ENCODE peak calls at places on chromosomes 5 and 9, in five cellular contexts. B is ovary, Z is psoas muscle, E is tibial nerve, J is SK-N-SH. W is an unnamed sample. For H3K27me3 and H3K4me1, the result is how much of the 10 kb centered on the place peaks cover.

GRCh38 chr9:34334916-34335315 is 5.5 kb downstream of the NUDT2 start:
- DNase-seq in B (no peak), Z (no peak), E (no peak), J (no peak), W (no peak)

GRCh38 chr9:88586452-88586851 is 51.5 kb downstream of the NXNL2 start:
- DNase-seq in B (no peak), Z (no peak), E (no peak), J (no peak), W (no peak)

GRCh38 chr5:120159155-120159554 is 304.9 kb upstream of the PRR16 start:
- DNase-seq in B (no peak), Z (no peak), E (no peak), J (no peak), W (no peak)

GRCh38 chr9:125889122-125889523 is 141.9 kb downstream of the PBX3 start:
- DNase-seq in B (peak), Z (peak), E (no peak), J (peak), W (no peak)

GRCh38 chr9:1125741-1126140 is 75.6 kb downstream of the DMRT2 start:
- DNase-seq in B (no peak), Z (no peak), E (no peak), J (no peak), W (no peak)

GRCh38 chr5:174335682-174336364 is 290.3 kb downstream of the NSG2 start:
- DNase-seq in B (no peak), Z (no peak), E (no peak), J (no peak), W (peak)

GRCh38 chr9:128771094-128771721 is 519 bp downstream of the ZER1 start:
- DNase-seq in B (no peak), Z (no peak), E (no peak), J (no peak), W (peak)

GRCh38 chr5:115349001-115349817 is 52.8 kb upstream of the CCDC112 start:
- DNase-seq in B (no peak), Z (no peak), E (peak), J (no peak), W (peak)

GRCh38 chr9:18785604-18786003 is 247.4 kb downstream of the SAXO1 start:
- DNase-seq in B (no peak), Z (no peak), E (no peak), J (no peak), W (no peak)

GRCh38 chr5:54514841-54515432 is 2.6 kb upstream of the SNX18 start:
- DNase-seq in B (no peak), Z (no peak), E (no peak), J (no peak), W (peak)

GRCh38 chr9:82957526-82958379 is 105.2 kb downstream of the RASEF start:
- DNase-seq in B (no peak), Z (no peak), E (no peak), J (peak), W (no peak)

GRCh38 chr5:14321936-14322335 is 178.8 kb downstream of the TRIO start:
- DNase-seq in B (no peak), Z (no peak), E (no peak), J (no peak), W (no peak)

GRCh38 chr5:458547-459353 is 15.8 kb downstream of the EXOC3 start:
- DNase-seq in B (peak), Z (peak), E (no peak), J (no peak), W (peak)

GRCh38 chr5:177040814-177041410 is 18.4 kb downstream of the ZNF346 start:
- DNase-seq in B (no peak), Z (no peak), E (no peak), J (no peak), W (no peak)

GRCh38 chr5:168786142-168786541 is 207.0 kb upstream of the PANK3 start:
- DNase-seq in B (no peak), Z (no peak), E (no peak), J (no peak), W (no peak)

GRCh38 chr9:13587581-13587980 is 308.1 kb upstream of the MPDZ start:
- DNase-seq in B (no peak), Z (peak), E (no peak), J (no peak), W (no peak)

GRCh38 chr5:55308254-55308836 is 556 bp downstream of the MTREX start:
- DNase-seq in B (no peak), Z (no peak), E (no peak), J (peak), W (no peak)

GRCh38 chr5:115856936-115857524 is 15.3 kb downstream of the AP3S1 start:
- DNase-seq in B (no peak), Z (no peak), E (no peak), J (no peak), W (no peak)

GRCh38 chr5:77231470-77232138 is 21.1 kb downstream of the PDE8B start:
- DNase-seq in B (no peak), Z (no peak), E (no peak), J (no peak), W (no peak)

GRCh38 chr5:174204914-174205313 is 159.4 kb downstream of the NSG2 start:
- DNase-seq in B (no peak), Z (no peak), E (no peak), J (no peak), W (no peak)

GRCh38 chr5:109329296-109330252 is 80.2 kb downstream of the PJA2 start:
- DNase-seq in B (no peak), Z (no peak), E (no peak), J (no peak), W (no peak)

GRCh38 chr5:91910655-91911054 is 527.5 kb upstream of the ARRDC3 start:
- DNase-seq in B (no peak), Z (no peak), E (no peak), J (no peak), W (no peak)

GRCh38 chr5:72209515-72210115 is 102.3 kb downstream of the MAP1B start:
- DNase-seq in B (no peak), Z (no peak), E (no peak), J (no peak), W (no peak)

GRCh38 chr5:177431317-177432142 is 5.1 kb downstream of the GRK6 start:
- DNase-seq in B (no peak), Z (peak), E (no peak), J (no peak), W (no peak)

GRCh38 chr5:136191304-136192014 is 1.5 kb downstream of the SMIM32 start:
- DNase-seq in B (no peak), Z (no peak), E (no peak), J (peak), W (no peak)

GRCh38 chr9:75895112-75895511 is 4.6 kb downstream of the PCSK5 start:
- DNase-seq in B (no peak), Z (no peak), E (no peak), J (no peak), W (no peak)

GRCh38 chr5:113255105-113255504 is 179.7 kb downstream of the TSSK1B start:
- DNase-seq in B (no peak), Z (no peak), E (no peak), J (no peak), W (no peak)

GRCh38 chr9:121157939-121158338 is 43.7 kb downstream of the RAB14 start:
- DNase-seq in B (no peak), Z (no peak), E (no peak), J (no peak), W (no peak)

GRCh38 chr5:160118349-160119141 is 705 bp downstream of the PWWP2A start:
- DNase-seq in B (peak), Z (peak), E (peak), J (peak), W (peak)

GRCh38 chr5:137313526-137314175 is 185.5 kb downstream of the SPOCK1 start:
- DNase-seq in B (no peak), Z (no peak), E (no peak), J (no peak), W (no peak)

GRCh38 chr9:278651-279050 is 64.0 kb downstream of the DOCK8 start:
- DNase-seq in B (no peak), Z (no peak), E (no peak), J (no peak), W (no peak)

GRCh38 chr9:81890104-81890503 is 38.1 kb upstream of the SPATA31D4 start:
- DNase-seq in B (no peak), Z (no peak), E (no peak), J (no peak), W (no peak)

GRCh38 chr5:114940709-114941108 is 229.0 kb downstream of the TRIM36 start:
- DNase-seq in B (no peak), Z (no peak), E (no peak), J (no peak), W (no peak)

GRCh38 chr5:112646139-112646941 is 91.3 kb upstream of the APC start:
- DNase-seq in B (no peak), Z (no peak), E (no peak), J (no peak), W (no peak)

GRCh38 chr5:149804478-149805450 is 74.7 kb downstream of the PPARGC1B start:
- DNase-seq in B (no peak), Z (no peak), E (no peak), J (no peak), W (no peak)

GRCh38 chr5:16304846-16305245 is 125.3 kb upstream of the MARCHF11 start:
- DNase-seq in B (no peak), Z (no peak), E (no peak), J (no peak), W (no peak)

GRCh38 chr5:2563046-2563445 is 188.4 kb downstream of the IRX2 start:
- DNase-seq in B (no peak), Z (no peak), E (no peak), J (peak), W (no peak)

GRCh38 chr5:138647794-138648193 is 72.6 kb upstream of the HSPA9 start:
- DNase-seq in B (no peak), Z (no peak), E (no peak), J (no peak), W (no peak)

GRCh38 chr5:138643040-138643791 is 68.0 kb upstream of the HSPA9 start:
- DNase-seq in B (no peak), Z (no peak), E (no peak), J (no peak), W (no peak)

GRCh38 chr5:138647261-138647788 is 72.1 kb upstream of the HSPA9 start:
- DNase-seq in B (no peak), Z (no peak), E (no peak), J (no peak), W (no peak)

GRCh38 chr5:138646671-138647070 is 71.5 kb upstream of the HSPA9 start:
- DNase-seq in B (no peak), Z (no peak), E (no peak), J (no peak), W (no peak)

DNA sequence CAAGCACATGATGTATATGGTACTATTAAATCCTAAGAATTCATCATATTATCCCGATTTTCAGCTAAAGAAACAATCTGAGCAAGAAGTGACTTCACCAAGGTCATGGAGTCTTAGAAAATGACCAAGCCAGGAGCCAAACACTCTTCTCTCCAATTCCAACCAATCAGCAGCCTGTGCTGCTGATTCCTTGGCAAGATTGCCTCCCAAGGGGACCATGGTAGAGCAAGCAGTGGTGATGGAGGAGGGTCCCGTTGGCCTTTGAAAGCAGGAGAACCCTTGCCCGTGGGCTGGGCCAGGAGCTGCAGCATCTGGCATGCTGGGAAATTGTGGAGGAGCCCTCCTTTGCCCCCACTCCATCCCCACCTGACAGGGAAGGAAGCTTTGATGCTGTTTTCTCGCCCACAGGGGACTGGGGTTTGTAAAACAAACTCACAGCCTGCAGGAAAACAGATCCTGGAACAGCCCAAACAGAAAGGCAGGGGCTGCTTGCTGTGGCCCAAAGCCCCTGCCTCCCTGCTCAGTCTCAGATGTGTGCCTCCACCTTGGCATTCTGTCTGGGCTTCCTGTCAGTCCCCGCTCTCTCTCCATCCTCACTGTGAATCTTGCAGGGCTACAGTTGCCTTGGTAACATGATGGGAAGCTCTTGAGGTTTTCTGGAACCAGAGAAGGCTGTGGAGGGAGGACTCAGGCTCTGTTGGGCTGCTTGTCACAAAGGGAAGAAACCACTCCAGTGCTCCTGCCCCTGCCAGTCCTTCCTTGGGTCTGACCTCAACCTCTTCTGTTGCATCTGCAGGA is 70.8 kb upstream of the HSPA9 start:
- DNase-seq in B (no peak), Z (no peak), E (no peak), J (no peak), W (no peak)
- H3K27me3 ChIP-seq in B (under half), Z (under half), E (under half), J (under half), W (under half)

DNA sequence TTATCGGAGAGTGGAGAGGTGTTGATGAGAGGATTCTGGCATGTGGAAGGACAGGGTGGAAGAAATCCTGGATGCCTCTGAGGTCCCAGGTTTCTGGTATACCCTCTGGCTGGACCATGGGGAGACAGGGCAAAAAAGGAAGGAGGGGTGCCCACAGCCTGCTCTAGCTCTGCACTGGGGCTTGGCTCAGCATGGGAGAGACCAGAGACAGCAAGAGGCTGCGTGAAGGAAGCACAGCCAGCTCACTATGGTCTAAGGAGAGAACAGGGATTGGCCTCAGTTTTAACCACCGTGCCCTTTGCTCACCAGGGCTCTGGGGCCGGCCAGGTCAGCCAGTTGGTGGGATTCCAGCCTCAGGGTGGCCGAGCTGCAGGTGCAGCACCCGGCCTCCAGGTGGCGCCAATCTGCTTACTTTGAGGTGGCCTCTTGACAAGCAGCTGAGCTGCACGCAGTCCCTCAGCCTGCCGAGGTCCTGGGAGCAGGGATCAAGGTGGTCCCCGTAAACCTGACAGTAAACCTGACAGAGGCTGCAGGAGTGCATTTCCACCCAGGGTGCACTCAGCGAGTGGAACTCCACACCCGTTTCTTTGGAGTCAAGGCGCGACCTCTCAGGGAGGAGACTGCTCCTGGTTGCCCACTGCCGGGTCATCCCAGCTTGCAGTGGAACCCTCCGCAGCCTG is 25.0 kb upstream of the SPTLC1 start:
- DNase-seq in B (peak), Z (peak), E (peak), J (peak), W (peak)
- H3K27ac ChIP-seq in B (no peak), Z (no peak), E (peak), J (no peak), W (no peak)

DNA sequence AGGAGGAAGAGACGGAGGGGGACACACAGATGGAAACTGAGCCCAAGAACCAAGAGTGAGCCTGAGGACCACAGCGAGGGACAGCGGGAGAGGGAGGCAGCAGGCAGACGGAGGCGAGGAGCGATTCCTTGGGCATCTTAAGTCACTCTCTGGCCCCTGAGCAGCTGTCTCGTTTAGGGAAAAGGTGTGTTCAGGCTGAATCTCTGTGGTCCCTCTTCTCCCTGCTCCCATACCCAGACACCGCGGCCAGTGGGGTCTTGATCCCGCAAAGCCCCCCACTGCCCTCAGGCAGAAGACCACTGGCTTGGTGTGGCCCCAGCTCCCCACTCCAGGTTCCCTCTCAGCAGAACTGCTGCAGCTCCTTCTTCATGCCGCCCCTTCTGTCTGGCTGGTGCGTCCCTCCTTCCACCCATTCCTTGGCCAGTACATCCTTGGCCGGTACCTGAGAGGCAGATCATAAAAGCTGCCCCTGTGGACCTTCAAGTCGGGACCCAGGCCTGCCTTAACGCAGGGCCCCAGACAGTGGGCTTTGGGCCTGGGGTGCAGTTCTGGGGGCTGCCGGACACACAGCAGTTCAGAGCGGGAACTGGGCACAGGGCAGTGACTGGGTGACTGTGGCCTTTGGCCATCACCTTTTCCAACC is 5.8 kb upstream of the RALGDS start:
- DNase-seq in B (peak), Z (peak), E (no peak), J (no peak), W (no peak)
- H3K4me1 ChIP-seq in B (under half), Z (half or more), E (half or more), J (under half), W (under half)

DNA sequence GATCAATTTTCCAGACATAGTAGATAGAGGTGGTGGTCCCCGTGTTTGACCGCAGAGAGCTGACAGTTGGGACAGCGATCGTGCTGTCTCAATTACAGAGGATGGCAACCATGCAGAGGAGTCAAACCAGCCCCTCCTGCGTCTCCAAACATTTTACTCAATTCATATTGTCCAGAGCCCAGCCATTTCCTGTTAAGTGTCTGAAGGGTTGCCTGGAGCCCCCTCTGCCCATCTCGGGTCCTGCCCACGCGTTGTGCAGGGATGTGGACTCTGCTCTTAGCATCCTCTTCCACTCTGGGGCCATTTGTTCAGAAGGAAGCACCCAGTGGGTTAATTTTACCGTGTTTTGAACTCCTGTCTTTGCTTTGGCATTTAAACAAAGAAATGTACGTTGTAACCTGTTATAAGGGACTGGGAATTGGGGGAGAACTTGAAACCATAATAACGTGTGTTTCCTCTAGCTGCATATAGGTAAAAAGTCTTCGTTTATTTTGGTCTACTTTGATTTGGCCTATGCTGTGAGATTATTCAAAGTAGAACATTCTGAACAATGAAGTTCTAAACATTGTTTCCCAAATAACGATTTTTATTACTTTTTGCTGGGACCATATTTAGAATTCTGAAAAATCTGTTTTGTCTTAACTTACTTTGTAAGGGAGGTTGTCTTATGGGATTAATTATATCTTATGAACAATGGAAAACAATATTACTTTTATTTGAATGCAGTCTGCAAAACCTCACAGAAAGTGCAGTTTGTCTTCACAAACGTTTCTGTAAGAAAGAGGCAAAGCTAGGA is 901 bp downstream of the EGFLAM start:
- DNase-seq in B (no peak), Z (no peak), E (no peak), J (peak), W (no peak)
- H3K27me3 ChIP-seq in B (under half), Z (under half), E (under half), J (half or more), W (under half)

GRCh38 chr5:58241383-58241782 is 218.5 kb downstream of the PLK2 start:
- DNase-seq in B (no peak), Z (no peak), E (no peak), J (no peak), W (peak)
- H3K27ac ChIP-seq in B (no peak), Z (peak), E (no peak), J (no peak), W (peak)

GRCh38 chr5:159097461-159098284 is 2.0 kb downstream of the EBF1 start:
- DNase-seq in B (peak), Z (peak), E (peak), J (peak), W (peak)

GRCh38 chr5:159099049-159099760 is 511 bp downstream of the EBF1 start:
- DNase-seq in B (peak), Z (peak), E (no peak), J (peak), W (peak)

GRCh38 chr5:159100022-159100927 is 559 bp upstream of the EBF1 start:
- DNase-seq in B (peak), Z (peak), E (peak), J (peak), W (peak)

GRCh38 chr5:159096555-159097460 is 2.9 kb downstream of the EBF1 start:
- DNase-seq in B (no peak), Z (peak), E (no peak), J (no peak), W (no peak)

GRCh38 chr5:159098285-159099048 is 1.2 kb downstream of the EBF1 start:
- DNase-seq in B (peak), Z (no peak), E (no peak), J (no peak), W (no peak)
- H3K4me1 ChIP-seq in B (under half), Z (under half), E (under half), J (under half), W (under half)

DNA sequence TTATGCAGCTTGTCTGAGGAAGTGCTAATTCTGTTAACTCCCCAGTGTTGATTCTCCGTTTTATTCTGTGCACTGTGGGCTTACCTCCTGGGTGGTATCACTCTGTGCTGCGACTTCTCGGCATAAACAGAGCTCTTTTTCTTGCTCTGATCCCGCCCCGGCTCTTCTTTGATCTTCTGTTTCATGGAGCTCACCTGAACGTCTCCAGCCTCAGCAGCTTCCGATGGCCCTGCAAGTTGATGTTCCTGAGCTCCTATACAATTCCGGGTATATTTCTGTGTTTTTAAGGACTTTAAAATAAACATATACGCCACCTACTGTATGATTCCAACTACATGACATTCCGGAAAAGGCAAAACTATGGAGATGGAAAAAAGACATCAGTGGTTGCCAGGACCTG is 110.8 kb downstream of the TENT4A start:
- DNase-seq in B (no peak), Z (no peak), E (no peak), J (no peak), W (no peak)
- H3K27me3 ChIP-seq in B (under half), Z (under half), E (under half), J (under half), W (under half)

GRCh38 chr9:127407505-127407868 is 10.5 kb downstream of the SLC2A8 start:
- DNase-seq in B (no peak), Z (no peak), E (no peak), J (no peak), W (no peak)
- H3K27ac ChIP-seq in B (no peak), Z (no peak), E (no peak), J (no peak), W (no peak)

W was measured in SJSA1.